ENCODE peak calls at places on chromosomes 13 and 19, in ten cellular contexts. One of them, this sample, is unnamed.

GRCh38 chr13:48962281-48962680 is 13.4 kb upstream of the FNDC3A start:
- DNase-seq in HCT116: no peak
- DNase-seq in colonic mucosa: no peak
- DNase-seq in uterus: no peak
- DNase-seq in Caco-2: no peak
- DNase-seq in A549: no peak
- DNase-seq in astrocyte: peak; percentile 12
- DNase-seq in tibial nerve: no peak
- DNase-seq in right atrium auricular region: no peak
- DNase-seq in esophagus squamous epithelium: no peak
- DNase-seq in this sample: no peak

GRCh38 chr13:113176292-113176691 is 17.8 kb downstream of the PROZ start:
- DNase-seq in HCT116: no peak
- DNase-seq in colonic mucosa: peak; percentile 63
- DNase-seq in uterus: no peak
- DNase-seq in Caco-2: no peak
- DNase-seq in A549: no peak
- DNase-seq in astrocyte: no peak
- DNase-seq in tibial nerve: no peak
- DNase-seq in right atrium auricular region: no peak
- DNase-seq in esophagus squamous epithelium: no peak
- DNase-seq in this sample: no peak

GRCh38 chr13:91311491-91311890 is 36.0 kb upstream of the MIR17HG start:
- DNase-seq in HCT116: no peak
- DNase-seq in colonic mucosa: peak; percentile 49
- DNase-seq in uterus: no peak
- DNase-seq in Caco-2: no peak
- DNase-seq in A549: no peak
- DNase-seq in astrocyte: no peak
- DNase-seq in tibial nerve: no peak
- DNase-seq in right atrium auricular region: no peak
- DNase-seq in esophagus squamous epithelium: no peak
- DNase-seq in this sample: no peak

GRCh38 chr19:58551123-58551497 is 3.8 kb downstream of the CHMP2A start:
- DNase-seq in HCT116: no peak
- DNase-seq in colonic mucosa: no peak
- DNase-seq in uterus: no peak
- DNase-seq in Caco-2: no peak
- DNase-seq in A549: no peak
- DNase-seq in astrocyte: no peak
- DNase-seq in tibial nerve: no peak
- DNase-seq in right atrium auricular region: no peak
- DNase-seq in esophagus squamous epithelium: no peak
- DNase-seq in this sample: no peak

GRCh38 chr19:10424011-10424637 is 3.8 kb downstream of the PDE4A start:
- DNase-seq in HCT116: no peak
- DNase-seq in colonic mucosa: peak; percentile 88
- DNase-seq in uterus: peak; percentile 78
- DNase-seq in Caco-2: peak; percentile 88
- DNase-seq in A549: peak; percentile 89
- DNase-seq in astrocyte: peak; percentile 38
- DNase-seq in tibial nerve: peak; percentile 60
- DNase-seq in right atrium auricular region: peak; percentile 76
- DNase-seq in esophagus squamous epithelium: no peak
- DNase-seq in this sample: peak; percentile 89

GRCh38 chr19:33275933-33276619 is 26.3 kb downstream of the CEBPA start:
- DNase-seq in HCT116: no peak
- DNase-seq in colonic mucosa: no peak
- DNase-seq in uterus: no peak
- DNase-seq in Caco-2: peak; percentile 94
- DNase-seq in A549: no peak
- DNase-seq in astrocyte: no peak
- DNase-seq in tibial nerve: no peak
- DNase-seq in right atrium auricular region: no peak
- DNase-seq in esophagus squamous epithelium: no peak
- DNase-seq in this sample: no peak

GRCh38 chr13:111510502-111511218 is 190.2 kb downstream of the TEX29 start:
- DNase-seq in HCT116: no peak
- DNase-seq in colonic mucosa: no peak
- DNase-seq in uterus: no peak
- DNase-seq in Caco-2: no peak
- DNase-seq in A549: no peak
- DNase-seq in astrocyte: no peak
- DNase-seq in tibial nerve: no peak
- DNase-seq in right atrium auricular region: peak; percentile 43
- DNase-seq in esophagus squamous epithelium: no peak
- DNase-seq in this sample: no peak

GRCh38 chr19:30341646-30342201 is 30.5 kb upstream of the ZNF536 start:
- DNase-seq in HCT116: no peak
- DNase-seq in colonic mucosa: no peak
- DNase-seq in uterus: no peak
- DNase-seq in Caco-2: no peak
- DNase-seq in A549: no peak
- DNase-seq in astrocyte: no peak
- DNase-seq in tibial nerve: no peak
- DNase-seq in right atrium auricular region: no peak
- DNase-seq in esophagus squamous epithelium: no peak
- DNase-seq in this sample: no peak

DNA sequence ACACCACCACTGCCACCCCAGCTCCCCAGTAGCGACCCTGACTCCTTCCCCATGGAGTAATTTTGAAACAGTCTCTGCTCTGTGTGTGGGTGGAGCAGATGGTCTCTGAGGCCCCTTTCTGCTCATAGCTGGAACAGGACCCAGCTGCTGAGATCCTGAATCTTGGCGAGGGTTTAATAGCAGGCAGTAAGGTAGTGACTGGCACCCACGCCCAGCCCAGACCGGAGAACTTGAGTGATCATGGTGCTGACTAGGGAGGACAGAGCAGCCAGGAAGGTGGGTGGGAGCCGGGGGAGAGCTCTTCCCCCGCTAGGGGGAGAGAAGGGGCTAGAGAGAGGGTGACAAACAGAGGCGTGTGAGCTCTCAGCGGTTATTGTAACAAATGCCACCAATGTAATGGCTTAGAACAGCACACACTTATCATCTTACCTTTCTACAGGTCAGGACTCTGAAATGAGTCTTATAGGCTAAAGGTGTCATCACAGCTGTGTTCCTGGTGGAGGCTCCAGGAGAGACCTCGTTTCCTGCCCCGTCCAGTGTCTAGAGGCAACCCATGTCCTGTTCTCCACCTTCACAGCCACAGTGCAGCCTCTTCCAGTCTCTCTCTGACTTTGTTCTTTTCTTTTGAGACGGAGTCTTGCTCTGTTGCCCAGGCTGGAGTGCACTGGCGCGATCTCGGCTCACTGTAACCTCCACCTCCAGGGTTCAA is 7.2 kb upstream of the ACER1 start:
- DNase-seq in HCT116: no peak
- DNase-seq in colonic mucosa: no peak
- DNase-seq in uterus: no peak
- DNase-seq in Caco-2: no peak
- DNase-seq in A549: no peak
- DNase-seq in astrocyte: no peak
- DNase-seq in tibial nerve: no peak
- DNase-seq in right atrium auricular region: no peak
- DNase-seq in esophagus squamous epithelium: no peak
- DNase-seq in this sample: no peak
- TF ChIP-seq CTCF in HCT116: no peak
- TF ChIP-seq CTCF in colonic mucosa: no peak
- TF ChIP-seq CTCF in uterus: no peak
- TF ChIP-seq CTCF in Caco-2: peak; percentile 32
- TF ChIP-seq CTCF in A549: no peak
- TF ChIP-seq CTCF in astrocyte: no peak
- TF ChIP-seq CTCF in tibial nerve: no peak
- TF ChIP-seq CTCF in right atrium auricular region: no peak
- TF ChIP-seq CTCF in esophagus squamous epithelium: no peak
- TF ChIP-seq CTCF in this sample: no peak

DNA sequence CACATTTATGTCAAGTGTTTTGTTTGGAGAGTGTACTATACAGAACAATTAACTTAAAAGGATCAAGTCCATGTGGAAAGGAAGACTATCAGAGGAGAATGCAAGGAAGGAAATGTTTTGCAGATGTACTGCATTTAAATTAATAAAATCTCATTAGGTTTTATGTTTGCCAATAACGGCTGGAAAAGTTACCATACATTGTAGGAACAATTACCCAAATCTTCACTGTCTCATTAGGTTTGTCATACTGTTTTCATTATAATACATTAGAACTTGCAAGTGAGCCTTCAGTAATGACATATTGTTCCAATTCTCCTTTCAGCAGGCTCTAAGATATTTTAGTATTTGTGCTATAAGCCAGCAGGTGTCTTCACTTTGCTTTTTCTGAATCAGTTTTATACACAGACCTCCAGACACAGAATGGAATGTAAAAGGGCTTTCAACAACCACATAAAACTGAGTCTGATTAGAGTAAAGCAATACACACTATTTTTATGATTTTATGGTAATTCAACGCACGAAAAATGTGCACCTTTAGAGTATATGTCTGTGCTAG is 661.6 kb upstream of the KLHL1 start:
- DNase-seq in HCT116: no peak
- DNase-seq in colonic mucosa: no peak
- DNase-seq in uterus: no peak
- DNase-seq in Caco-2: no peak
- DNase-seq in A549: no peak
- DNase-seq in astrocyte: no peak
- DNase-seq in tibial nerve: no peak
- DNase-seq in right atrium auricular region: no peak
- DNase-seq in esophagus squamous epithelium: no peak
- DNase-seq in this sample: no peak
- H3K4me1 ChIP-seq in HCT116: no peaks in the 10 kb centered on the region
- H3K4me1 ChIP-seq in colonic mucosa: no peaks in the 10 kb centered on the region
- H3K4me1 ChIP-seq in uterus: no peaks in the 10 kb centered on the region
- H3K4me1 ChIP-seq in Caco-2: no peaks in the 10 kb centered on the region
- H3K4me1 ChIP-seq in A549: no peaks in the 10 kb centered on the region
- H3K4me1 ChIP-seq in astrocyte: no peaks in the 10 kb centered on the region
- H3K4me1 ChIP-seq in tibial nerve: no peaks in the 10 kb centered on the region
- H3K4me1 ChIP-seq in right atrium auricular region: no peaks in the 10 kb centered on the region
- H3K4me1 ChIP-seq in esophagus squamous epithelium: no peaks in the 10 kb centered on the region
- H3K4me1 ChIP-seq in this sample: no peaks in the 10 kb centered on the region

GRCh38 chr13:27770809-27771208 is 21.5 kb upstream of the GSX1 start:
- DNase-seq in HCT116: peak; percentile 31
- DNase-seq in colonic mucosa: peak; percentile 36
- DNase-seq in uterus: no peak
- DNase-seq in Caco-2: peak; percentile 60
- DNase-seq in A549: peak; percentile 15
- DNase-seq in astrocyte: no peak
- DNase-seq in tibial nerve: no peak
- DNase-seq in right atrium auricular region: no peak
- DNase-seq in esophagus squamous epithelium: no peak
- DNase-seq in this sample: peak; percentile 33

GRCh38 chr13:27774169-27774568 is 18.1 kb upstream of the GSX1 start:
- DNase-seq in HCT116: no peak
- DNase-seq in colonic mucosa: no peak
- DNase-seq in uterus: no peak
- DNase-seq in Caco-2: no peak
- DNase-seq in A549: no peak
- DNase-seq in astrocyte: no peak
- DNase-seq in tibial nerve: no peak
- DNase-seq in right atrium auricular region: no peak
- DNase-seq in esophagus squamous epithelium: no peak
- DNase-seq in this sample: no peak

GRCh38 chr13:27774651-27775050 is 17.6 kb upstream of the GSX1 start:
- DNase-seq in HCT116: no peak
- DNase-seq in colonic mucosa: no peak
- DNase-seq in uterus: no peak
- DNase-seq in Caco-2: no peak
- DNase-seq in A549: no peak
- DNase-seq in astrocyte: no peak
- DNase-seq in tibial nerve: no peak
- DNase-seq in right atrium auricular region: no peak
- DNase-seq in esophagus squamous epithelium: no peak
- DNase-seq in this sample: no peak

GRCh38 chr13:27775943-27776342 is 16.3 kb upstream of the GSX1 start:
- DNase-seq in HCT116: no peak
- DNase-seq in colonic mucosa: no peak
- DNase-seq in uterus: no peak
- DNase-seq in Caco-2: no peak
- DNase-seq in A549: no peak
- DNase-seq in astrocyte: no peak
- DNase-seq in tibial nerve: no peak
- DNase-seq in right atrium auricular region: no peak
- DNase-seq in esophagus squamous epithelium: no peak
- DNase-seq in this sample: no peak

DNA sequence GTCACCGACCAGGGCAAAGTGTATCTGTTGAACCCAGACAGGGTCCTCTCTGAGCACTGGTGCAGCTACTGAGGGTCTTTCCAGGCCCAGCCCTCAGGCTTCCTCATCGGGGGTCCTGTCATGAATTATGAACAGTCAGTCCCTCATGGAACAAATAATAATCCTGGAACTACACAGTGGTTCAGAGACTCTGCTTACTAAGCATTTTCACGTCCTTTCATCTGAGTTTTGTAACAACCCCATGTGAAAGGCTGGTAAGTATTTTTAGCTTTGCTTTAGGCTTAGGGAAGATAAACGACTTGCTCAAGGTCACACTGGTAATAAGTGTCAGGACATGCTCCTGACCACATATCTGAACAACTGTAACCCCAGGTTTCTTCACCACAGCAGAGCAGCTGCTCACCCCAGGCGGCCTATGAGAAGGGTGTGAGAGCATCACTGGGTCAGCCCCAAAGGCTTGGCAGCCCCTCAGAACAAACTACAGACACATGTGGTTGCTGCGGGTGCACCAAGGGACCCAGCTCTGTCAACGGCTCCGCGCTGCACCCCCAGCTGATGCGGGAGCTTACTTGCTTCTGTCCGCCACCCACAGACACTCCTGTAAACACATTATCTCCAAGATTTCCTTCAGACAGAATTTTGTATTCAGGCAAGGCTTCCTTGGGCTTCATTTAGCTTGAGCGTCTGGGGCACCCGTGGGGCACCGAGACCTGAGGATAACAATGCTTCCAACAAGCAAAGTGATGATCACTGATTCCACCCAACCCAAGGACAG is 19.4 kb upstream of the GSX1 start:
- DNase-seq in HCT116: no peak
- DNase-seq in colonic mucosa: no peak
- DNase-seq in uterus: no peak
- DNase-seq in Caco-2: no peak
- DNase-seq in A549: no peak
- DNase-seq in astrocyte: no peak
- DNase-seq in tibial nerve: no peak
- DNase-seq in right atrium auricular region: no peak
- DNase-seq in esophagus squamous epithelium: no peak
- DNase-seq in this sample: no peak
- TF ChIP-seq CTCF in HCT116: no peak
- TF ChIP-seq CTCF in colonic mucosa: no peak
- TF ChIP-seq CTCF in uterus: no peak
- TF ChIP-seq CTCF in Caco-2: no peak
- TF ChIP-seq CTCF in A549: no peak
- TF ChIP-seq CTCF in astrocyte: no peak
- TF ChIP-seq CTCF in tibial nerve: no peak
- TF ChIP-seq CTCF in right atrium auricular region: no peak
- TF ChIP-seq CTCF in esophagus squamous epithelium: no peak
- TF ChIP-seq CTCF in this sample: no peak

GRCh38 chr19:3838661-3839060 is 30.2 kb downstream of the ZFR2 start:
- DNase-seq in HCT116: no peak
- DNase-seq in colonic mucosa: no peak
- DNase-seq in uterus: no peak
- DNase-seq in Caco-2: no peak
- DNase-seq in A549: no peak
- DNase-seq in astrocyte: no peak
- DNase-seq in tibial nerve: no peak
- DNase-seq in right atrium auricular region: no peak
- DNase-seq in esophagus squamous epithelium: no peak
- DNase-seq in this sample: no peak

GRCh38 chr19:3840804-3841203 is 28.0 kb downstream of the ZFR2 start:
- DNase-seq in HCT116: no peak
- DNase-seq in colonic mucosa: no peak
- DNase-seq in uterus: no peak
- DNase-seq in Caco-2: no peak
- DNase-seq in A549: no peak
- DNase-seq in astrocyte: no peak
- DNase-seq in tibial nerve: no peak
- DNase-seq in right atrium auricular region: no peak
- DNase-seq in esophagus squamous epithelium: no peak
- DNase-seq in this sample: no peak

GRCh38 chr19:3844596-3844995 is 24.2 kb downstream of the ZFR2 start:
- DNase-seq in HCT116: no peak
- DNase-seq in colonic mucosa: no peak
- DNase-seq in uterus: no peak
- DNase-seq in Caco-2: no peak
- DNase-seq in A549: no peak
- DNase-seq in astrocyte: peak; percentile 76
- DNase-seq in tibial nerve: no peak
- DNase-seq in right atrium auricular region: no peak
- DNase-seq in esophagus squamous epithelium: no peak
- DNase-seq in this sample: no peak

GRCh38 chr19:3837922-3838321 is 30.9 kb downstream of the ZFR2 start:
- DNase-seq in HCT116: no peak
- DNase-seq in colonic mucosa: no peak
- DNase-seq in uterus: no peak
- DNase-seq in Caco-2: no peak
- DNase-seq in A549: no peak
- DNase-seq in astrocyte: no peak
- DNase-seq in tibial nerve: no peak
- DNase-seq in right atrium auricular region: no peak
- DNase-seq in esophagus squamous epithelium: no peak
- DNase-seq in this sample: no peak

DNA sequence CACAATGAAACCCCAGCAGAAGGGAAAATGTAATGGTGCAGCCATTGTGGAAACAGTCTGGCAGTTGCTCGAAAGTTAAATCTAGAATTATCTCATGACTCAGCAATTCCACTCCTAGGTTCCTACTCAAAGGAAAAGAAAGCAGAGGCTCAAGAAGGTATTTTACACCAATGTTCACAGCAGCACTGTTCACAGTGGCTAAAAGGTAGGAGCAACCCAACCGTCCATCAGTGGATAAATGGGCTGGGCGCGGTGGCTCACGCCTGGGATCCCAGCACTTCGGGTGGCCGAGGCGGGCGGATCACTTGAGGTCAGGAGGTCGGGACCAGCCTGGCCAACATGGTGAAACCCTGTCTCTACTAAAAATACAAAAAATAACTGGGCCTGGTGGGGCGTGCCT is 25.9 kb downstream of the ZFR2 start:
- DNase-seq in HCT116: no peak
- DNase-seq in colonic mucosa: no peak
- DNase-seq in uterus: no peak
- DNase-seq in Caco-2: no peak
- DNase-seq in A549: no peak
- DNase-seq in astrocyte: no peak
- DNase-seq in tibial nerve: no peak
- DNase-seq in right atrium auricular region: no peak
- DNase-seq in esophagus squamous epithelium: no peak
- DNase-seq in this sample: no peak
- H3K4me1 ChIP-seq in HCT116: no peaks in the 10 kb centered on the region
- H3K4me1 ChIP-seq in colonic mucosa: no peaks in the 10 kb centered on the region
- H3K4me1 ChIP-seq in uterus: no peaks in the 10 kb centered on the region
- H3K4me1 ChIP-seq in Caco-2: no peaks in the 10 kb centered on the region
- H3K4me1 ChIP-seq in A549: no peaks in the 10 kb centered on the region
- H3K4me1 ChIP-seq in astrocyte: no peaks in the 10 kb centered on the region
- H3K4me1 ChIP-seq in tibial nerve: no peaks in the 10 kb centered on the region
- H3K4me1 ChIP-seq in right atrium auricular region: no peaks in the 10 kb centered on the region
- H3K4me1 ChIP-seq in esophagus squamous epithelium: no peaks in the 10 kb centered on the region
- H3K4me1 ChIP-seq in this sample: no peaks in the 10 kb centered on the region